ENCODE peak calls at places on chromosomes 11 and 22, in four cellular contexts. P is effector memory CD8-positive, alpha-beta T cell; Z is EL; C is anterior cingulate cortex. S is an unnamed sample.

GRCh38 chr22:37994049-37994448 is 9.7 kb upstream of the SOX10 start:
- DNase-seq in P (peak; percentile 34), Z (no peak), C (no peak), S (no peak)

GRCh38 chr11:76624515-76625379 is 45.8 kb downstream of the LRRC32 start:
- DNase-seq in P (no peak), Z (no peak), C (no peak), S (no peak)

GRCh38 chr22:19419464-19420178 is 11.9 kb downstream of the HIRA start:
- DNase-seq in P (peak; percentile 59), Z (no peak), C (no peak), S (peak; percentile 95)

GRCh38 chr11:75677275-75677674 is 8.4 kb upstream of the MAP6 start:
- DNase-seq in P (no peak), Z (no peak), C (no peak), S (peak; percentile 55)

GRCh38 chr11:81098471-81098870 is 1635.2 kb downstream of the FAM181B start:
- DNase-seq in P (no peak), Z (no peak), C (no peak), S (no peak)

GRCh38 chr11:44804449-44805151 is 77.8 kb downstream of the TSPAN18 start:
- DNase-seq in P (no peak), Z (no peak), C (no peak), S (no peak)

GRCh38 chr11:97289823-97290222 is 900.0 kb downstream of the JRKL start:
- DNase-seq in P (no peak), Z (no peak), C (no peak), S (no peak)

GRCh38 chr11:88363566-88364169 is 26.1 kb upstream of the CTSC start:
- DNase-seq in P (no peak), Z (peak; percentile 34), C (no peak), S (no peak)